ENCODE peak calls at places on chromosome 7, in nine cellular contexts. One of them, this sample, is unnamed.

GRCh38 chr7:36583318-36583717 is 141.0 kb downstream of the AOAH start:
- DNase-seq in epithelial cell of esophagus: peak
- DNase-seq in cardiac fibroblast: peak
- DNase-seq in Peyer's patch: no peak
- DNase-seq in progenitor cell of endocrine pancreas: no peak
- DNase-seq in SK-N-SH: no peak
- DNase-seq in heart right ventricle: no peak
- DNase-seq in BE2C: no peak
- DNase-seq in AG09319: no peak
- DNase-seq in this sample: no peak

GRCh38 chr7:106282852-106283251 is 1.9 kb downstream of the NAMPT start:
- DNase-seq in epithelial cell of esophagus: no peak
- DNase-seq in cardiac fibroblast: no peak
- DNase-seq in Peyer's patch: no peak
- DNase-seq in progenitor cell of endocrine pancreas: no peak
- DNase-seq in SK-N-SH: no peak
- DNase-seq in heart right ventricle: no peak
- DNase-seq in BE2C: no peak
- DNase-seq in AG09319: no peak
- DNase-seq in this sample: no peak

GRCh38 chr7:122886357-122887081 is at the start of gene CADPS2:
- DNase-seq in epithelial cell of esophagus: peak
- DNase-seq in cardiac fibroblast: peak
- DNase-seq in Peyer's patch: peak
- DNase-seq in progenitor cell of endocrine pancreas: peak
- DNase-seq in SK-N-SH: peak
- DNase-seq in heart right ventricle: peak
- DNase-seq in BE2C: peak
- DNase-seq in AG09319: peak
- DNase-seq in this sample: no peak

GRCh38 chr7:131546583-131547111 is 9.8 kb downstream of the PODXL start:
- DNase-seq in epithelial cell of esophagus: no peak
- DNase-seq in cardiac fibroblast: peak
- DNase-seq in Peyer's patch: no peak
- DNase-seq in progenitor cell of endocrine pancreas: no peak
- DNase-seq in SK-N-SH: peak
- DNase-seq in heart right ventricle: no peak
- DNase-seq in BE2C: peak
- DNase-seq in AG09319: no peak
- DNase-seq in this sample: no peak

GRCh38 chr7:7452119-7452518 is 83.6 kb downstream of the COL28A1 start:
- DNase-seq in epithelial cell of esophagus: no peak
- DNase-seq in cardiac fibroblast: no peak
- DNase-seq in Peyer's patch: no peak
- DNase-seq in progenitor cell of endocrine pancreas: no peak
- DNase-seq in SK-N-SH: no peak
- DNase-seq in heart right ventricle: no peak
- DNase-seq in BE2C: no peak
- DNase-seq in AG09319: no peak
- DNase-seq in this sample: no peak

GRCh38 chr7:84178013-84178412 is 16.6 kb downstream of the SEMA3A start:
- DNase-seq in epithelial cell of esophagus: peak
- DNase-seq in cardiac fibroblast: no peak
- DNase-seq in Peyer's patch: no peak
- DNase-seq in progenitor cell of endocrine pancreas: no peak
- DNase-seq in SK-N-SH: no peak
- DNase-seq in heart right ventricle: no peak
- DNase-seq in BE2C: no peak
- DNase-seq in AG09319: no peak
- DNase-seq in this sample: no peak

GRCh38 chr7:158028290-158028941 is 559.2 kb downstream of the PTPRN2 start:
- DNase-seq in epithelial cell of esophagus: no peak
- DNase-seq in cardiac fibroblast: no peak
- DNase-seq in Peyer's patch: no peak
- DNase-seq in progenitor cell of endocrine pancreas: no peak
- DNase-seq in SK-N-SH: no peak
- DNase-seq in heart right ventricle: no peak
- DNase-seq in BE2C: no peak
- DNase-seq in AG09319: no peak
- DNase-seq in this sample: no peak

GRCh38 chr7:72334733-72335132 is 77.4 kb downstream of the CALN1 start:
- DNase-seq in epithelial cell of esophagus: no peak
- DNase-seq in cardiac fibroblast: no peak
- DNase-seq in Peyer's patch: no peak
- DNase-seq in progenitor cell of endocrine pancreas: no peak
- DNase-seq in SK-N-SH: no peak
- DNase-seq in heart right ventricle: no peak
- DNase-seq in BE2C: no peak
- DNase-seq in AG09319: no peak
- DNase-seq in this sample: no peak

GRCh38 chr7:45107356-45107755 is 4.1 kb downstream of the TBRG4 start:
- DNase-seq in epithelial cell of esophagus: no peak
- DNase-seq in cardiac fibroblast: no peak
- DNase-seq in Peyer's patch: no peak
- DNase-seq in progenitor cell of endocrine pancreas: no peak
- DNase-seq in SK-N-SH: no peak
- DNase-seq in heart right ventricle: no peak
- DNase-seq in BE2C: no peak
- DNase-seq in AG09319: no peak
- DNase-seq in this sample: no peak

GRCh38 chr7:45116048-45116447 is 4.6 kb upstream of the TBRG4 start:
- DNase-seq in epithelial cell of esophagus: no peak
- DNase-seq in cardiac fibroblast: no peak
- DNase-seq in Peyer's patch: no peak
- DNase-seq in progenitor cell of endocrine pancreas: no peak
- DNase-seq in SK-N-SH: no peak
- DNase-seq in heart right ventricle: no peak
- DNase-seq in BE2C: no peak
- DNase-seq in AG09319: no peak
- DNase-seq in this sample: no peak

GRCh38 chr7:45108863-45109262 is 2.6 kb downstream of the TBRG4 start:
- DNase-seq in epithelial cell of esophagus: no peak
- DNase-seq in cardiac fibroblast: no peak
- DNase-seq in Peyer's patch: no peak
- DNase-seq in progenitor cell of endocrine pancreas: no peak
- DNase-seq in SK-N-SH: no peak
- DNase-seq in heart right ventricle: no peak
- DNase-seq in BE2C: no peak
- DNase-seq in AG09319: no peak
- DNase-seq in this sample: no peak

GRCh38 chr7:45112648-45113047 is 1.2 kb upstream of the TBRG4 start:
- DNase-seq in epithelial cell of esophagus: no peak
- DNase-seq in cardiac fibroblast: no peak
- DNase-seq in Peyer's patch: no peak
- DNase-seq in progenitor cell of endocrine pancreas: no peak
- DNase-seq in SK-N-SH: no peak
- DNase-seq in heart right ventricle: no peak
- DNase-seq in BE2C: no peak
- DNase-seq in AG09319: no peak
- DNase-seq in this sample: no peak

DNA sequence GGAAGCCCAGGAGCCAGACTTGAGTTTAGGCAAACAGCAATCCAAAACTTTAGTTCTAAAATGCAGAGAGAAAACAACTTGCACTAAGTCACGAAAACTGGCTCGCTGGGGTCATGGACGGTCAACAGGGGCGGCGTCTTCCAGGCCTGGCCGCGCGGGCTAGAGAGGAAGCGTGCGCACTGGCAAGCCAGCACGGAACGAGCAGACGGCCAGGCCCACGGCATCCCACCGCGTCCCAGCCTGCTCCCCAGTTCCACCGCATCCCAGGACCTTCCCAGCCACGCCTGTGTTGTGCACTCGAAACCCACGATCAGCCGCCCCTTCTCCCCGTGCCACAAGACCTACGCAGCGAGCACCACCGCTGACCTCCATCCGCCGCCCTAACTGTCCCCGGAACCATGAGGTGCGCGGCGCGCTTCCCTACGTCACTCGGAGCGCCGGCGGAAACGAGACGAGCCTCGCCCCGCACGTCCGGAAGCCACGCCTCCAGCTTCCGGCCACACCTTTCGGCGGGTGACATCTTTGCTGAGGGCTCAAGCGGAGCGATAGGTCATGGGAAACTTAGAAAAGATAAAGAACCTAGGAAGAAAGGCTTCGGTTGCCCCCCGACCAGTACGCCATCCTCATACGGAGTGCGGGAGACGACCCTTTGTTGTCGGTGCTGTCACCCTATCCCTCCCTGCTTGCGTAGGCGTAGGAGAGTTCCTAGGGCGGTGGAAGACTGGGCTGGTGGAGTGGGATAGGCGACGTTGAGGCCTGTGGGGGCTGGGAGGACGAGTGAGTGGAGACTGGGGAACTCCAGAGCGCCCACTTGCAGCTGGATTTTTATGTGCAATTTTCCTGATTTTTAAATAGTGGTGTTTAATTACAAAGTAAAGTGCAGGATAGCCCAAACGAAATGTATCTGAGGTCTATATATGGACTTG is at the start of gene TBRG4:
- DNase-seq in epithelial cell of esophagus: peak
- DNase-seq in cardiac fibroblast: peak
- DNase-seq in Peyer's patch: peak
- DNase-seq in progenitor cell of endocrine pancreas: peak
- DNase-seq in SK-N-SH: peak
- DNase-seq in heart right ventricle: peak
- DNase-seq in BE2C: peak
- DNase-seq in AG09319: peak
- DNase-seq in this sample: peak
- TF ChIP-seq CTCF in epithelial cell of esophagus: peak
- TF ChIP-seq CTCF in cardiac fibroblast: peak
- TF ChIP-seq CTCF in Peyer's patch: no peak
- TF ChIP-seq CTCF in progenitor cell of endocrine pancreas: peak
- TF ChIP-seq CTCF in SK-N-SH: peak
- TF ChIP-seq CTCF in heart right ventricle: peak
- TF ChIP-seq CTCF in BE2C: peak
- TF ChIP-seq CTCF in AG09319: peak
- TF ChIP-seq CTCF in this sample: peak

DNA sequence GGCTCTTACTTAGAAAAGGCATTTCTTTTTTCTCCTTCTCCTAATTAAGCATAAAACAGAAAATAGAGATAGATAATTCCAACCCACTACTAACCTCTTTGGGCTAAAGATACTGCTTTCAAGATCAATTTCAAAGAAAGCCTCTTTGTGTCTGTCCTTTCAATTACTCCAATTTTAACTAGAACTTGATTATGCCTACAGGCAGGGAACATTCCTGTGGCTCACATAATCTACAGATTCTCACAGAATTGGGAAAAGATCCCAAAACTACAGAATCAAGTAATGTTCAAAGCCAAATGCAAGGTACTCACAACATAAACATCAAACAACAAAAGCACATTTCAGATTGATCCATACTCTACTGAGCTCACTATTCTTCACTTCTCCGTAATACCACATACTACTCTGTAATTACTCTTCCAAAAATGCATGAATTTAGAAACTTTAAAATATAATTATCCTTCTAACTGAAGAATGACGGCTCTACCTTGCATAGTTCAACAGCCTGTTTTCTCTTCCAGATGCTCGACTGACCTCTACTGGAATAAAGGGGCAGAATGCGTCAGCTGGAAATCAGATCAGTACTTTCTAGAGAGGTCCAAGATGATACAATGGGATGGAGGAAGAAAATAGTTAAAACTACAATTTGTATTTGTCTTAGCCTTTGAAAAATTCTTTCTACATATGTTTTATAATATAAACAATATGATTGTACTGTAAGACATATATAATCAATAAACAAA is 3.9 kb downstream of the MTERF1 start:
- DNase-seq in epithelial cell of esophagus: peak
- DNase-seq in cardiac fibroblast: peak
- DNase-seq in Peyer's patch: no peak
- DNase-seq in progenitor cell of endocrine pancreas: no peak
- DNase-seq in SK-N-SH: no peak
- DNase-seq in heart right ventricle: no peak
- DNase-seq in BE2C: no peak
- DNase-seq in AG09319: no peak
- DNase-seq in this sample: no peak
- TF ChIP-seq CTCF in epithelial cell of esophagus: peak
- TF ChIP-seq CTCF in cardiac fibroblast: peak
- TF ChIP-seq CTCF in Peyer's patch: no peak
- TF ChIP-seq CTCF in progenitor cell of endocrine pancreas: peak
- TF ChIP-seq CTCF in SK-N-SH: peak
- TF ChIP-seq CTCF in heart right ventricle: peak
- TF ChIP-seq CTCF in BE2C: peak
- TF ChIP-seq CTCF in AG09319: peak
- TF ChIP-seq CTCF in this sample: peak

GRCh38 chr7:2876031-2876862 is 32.1 kb upstream of the GNA12 start:
- DNase-seq in epithelial cell of esophagus: peak
- DNase-seq in cardiac fibroblast: peak
- DNase-seq in Peyer's patch: no peak
- DNase-seq in progenitor cell of endocrine pancreas: no peak
- DNase-seq in SK-N-SH: peak
- DNase-seq in heart right ventricle: no peak
- DNase-seq in BE2C: no peak
- DNase-seq in AG09319: no peak
- DNase-seq in this sample: no peak

GRCh38 chr7:2880051-2880450 is 35.9 kb upstream of the GNA12 start:
- DNase-seq in epithelial cell of esophagus: no peak
- DNase-seq in cardiac fibroblast: no peak
- DNase-seq in Peyer's patch: no peak
- DNase-seq in progenitor cell of endocrine pancreas: no peak
- DNase-seq in SK-N-SH: no peak
- DNase-seq in heart right ventricle: no peak
- DNase-seq in BE2C: no peak
- DNase-seq in AG09319: no peak
- DNase-seq in this sample: no peak

GRCh38 chr7:2879354-2879753 is 35.2 kb upstream of the GNA12 start:
- DNase-seq in epithelial cell of esophagus: no peak
- DNase-seq in cardiac fibroblast: no peak
- DNase-seq in Peyer's patch: no peak
- DNase-seq in progenitor cell of endocrine pancreas: no peak
- DNase-seq in SK-N-SH: no peak
- DNase-seq in heart right ventricle: no peak
- DNase-seq in BE2C: no peak
- DNase-seq in AG09319: no peak
- DNase-seq in this sample: no peak

GRCh38 chr7:2880882-2881281 is 36.8 kb upstream of the GNA12 start:
- DNase-seq in epithelial cell of esophagus: no peak
- DNase-seq in cardiac fibroblast: no peak
- DNase-seq in Peyer's patch: no peak
- DNase-seq in progenitor cell of endocrine pancreas: no peak
- DNase-seq in SK-N-SH: peak
- DNase-seq in heart right ventricle: no peak
- DNase-seq in BE2C: no peak
- DNase-seq in AG09319: no peak
- DNase-seq in this sample: no peak

DNA sequence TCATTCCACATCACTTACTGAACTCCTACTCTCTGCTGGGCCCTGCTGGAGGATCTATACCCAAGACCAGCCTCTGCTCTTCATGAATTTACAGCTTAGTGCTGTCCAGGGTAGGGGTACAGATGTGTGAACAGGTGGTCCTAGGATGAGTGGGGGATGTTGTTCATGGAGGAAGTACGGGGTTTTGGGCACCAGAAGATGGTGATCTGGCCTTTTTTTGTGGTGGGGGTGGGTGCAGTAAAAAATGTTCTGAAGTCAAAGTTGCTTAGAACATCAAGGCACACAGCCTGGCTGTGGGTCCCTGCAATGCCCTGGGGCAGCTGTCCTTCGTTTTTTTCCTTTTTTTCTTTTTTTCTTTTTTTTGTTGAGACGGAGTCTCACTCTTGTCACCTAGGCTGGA is 34.2 kb upstream of the GNA12 start:
- DNase-seq in epithelial cell of esophagus: no peak
- DNase-seq in cardiac fibroblast: no peak
- DNase-seq in Peyer's patch: no peak
- DNase-seq in progenitor cell of endocrine pancreas: no peak
- DNase-seq in SK-N-SH: no peak
- DNase-seq in heart right ventricle: no peak
- DNase-seq in BE2C: no peak
- DNase-seq in AG09319: no peak
- DNase-seq in this sample: no peak
- TF ChIP-seq CTCF in epithelial cell of esophagus: no peak
- TF ChIP-seq CTCF in cardiac fibroblast: no peak
- TF ChIP-seq CTCF in Peyer's patch: no peak
- TF ChIP-seq CTCF in progenitor cell of endocrine pancreas: no peak
- TF ChIP-seq CTCF in SK-N-SH: no peak
- TF ChIP-seq CTCF in heart right ventricle: no peak
- TF ChIP-seq CTCF in BE2C: no peak
- TF ChIP-seq CTCF in AG09319: no peak
- TF ChIP-seq CTCF in this sample: no peak

DNA sequence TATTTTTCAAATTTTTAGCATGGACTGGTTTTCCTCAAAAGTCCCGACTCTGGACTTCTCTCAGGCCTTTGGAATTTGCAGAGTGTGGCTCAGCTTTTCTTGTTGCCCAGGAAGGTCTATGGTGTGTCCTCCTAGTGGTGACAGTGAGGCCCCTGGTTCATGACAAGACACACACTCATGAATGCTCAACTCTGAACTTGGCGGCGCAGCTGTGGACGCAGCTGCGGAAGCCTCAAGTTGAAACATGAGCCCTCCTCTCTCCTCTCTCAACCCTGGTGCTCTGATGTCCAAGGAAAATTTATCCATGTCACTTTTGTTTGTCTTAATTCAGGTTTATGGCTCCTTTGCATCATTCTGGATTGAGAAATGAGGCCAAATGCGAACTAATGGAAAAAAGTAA is 183.9 kb downstream of the HECW1 start:
- DNase-seq in epithelial cell of esophagus: no peak
- DNase-seq in cardiac fibroblast: no peak
- DNase-seq in Peyer's patch: no peak
- DNase-seq in progenitor cell of endocrine pancreas: no peak
- DNase-seq in SK-N-SH: no peak
- DNase-seq in heart right ventricle: no peak
- DNase-seq in BE2C: no peak
- DNase-seq in AG09319: no peak
- DNase-seq in this sample: no peak
- TF ChIP-seq CTCF in epithelial cell of esophagus: no peak
- TF ChIP-seq CTCF in cardiac fibroblast: peak
- TF ChIP-seq CTCF in Peyer's patch: no peak
- TF ChIP-seq CTCF in progenitor cell of endocrine pancreas: no peak
- TF ChIP-seq CTCF in SK-N-SH: peak
- TF ChIP-seq CTCF in heart right ventricle: no peak
- TF ChIP-seq CTCF in BE2C: peak
- TF ChIP-seq CTCF in AG09319: no peak
- TF ChIP-seq CTCF in this sample: no peak

This sample was measured in osteocyte.